ENCODE peak calls at places on chromosome X, in four cellular contexts. One of them, this sample, is unnamed.

GRCh38 chrX:110448459-110448858 is 89.8 kb downstream of the RTL9 start:
- DNase-seq in tibial nerve: no peak
- DNase-seq in AG04450: no peak
- DNase-seq in hepatocyte: no peak
- DNase-seq in this sample: no peak

GRCh38 chrX:2325076-2325784 is 175.5 kb downstream of the DHRSX start:
- DNase-seq in tibial nerve: peak; percentile 38
- DNase-seq in AG04450: peak; percentile 18
- DNase-seq in hepatocyte: no peak
- DNase-seq in this sample: peak; percentile 78

GRCh38 chrX:25976683-25977310 is 161.3 kb upstream of the MAGEB18 start:
- DNase-seq in tibial nerve: no peak
- DNase-seq in AG04450: no peak
- DNase-seq in hepatocyte: no peak
- DNase-seq in this sample: no peak

GRCh38 chrX:56000169-56000568 is 232.0 kb upstream of the KLF8 start:
- DNase-seq in tibial nerve: no peak
- DNase-seq in AG04450: no peak
- DNase-seq in hepatocyte: no peak
- DNase-seq in this sample: no peak

GRCh38 chrX:91435465-91435864 is 826 bp downstream of the PABPC5 start:
- DNase-seq in tibial nerve: no peak
- DNase-seq in AG04450: no peak
- DNase-seq in hepatocyte: peak; percentile 6
- DNase-seq in this sample: no peak

GRCh38 chrX:68686684-68687045 is 39.2 kb downstream of the STARD8 start:
- DNase-seq in tibial nerve: peak; percentile 20
- DNase-seq in AG04450: no peak
- DNase-seq in hepatocyte: peak; percentile 37
- DNase-seq in this sample: no peak

GRCh38 chrX:84123585-84123984 is 64.4 kb downstream of the RPS6KA6 start:
- DNase-seq in tibial nerve: no peak
- DNase-seq in AG04450: no peak
- DNase-seq in hepatocyte: no peak
- DNase-seq in this sample: no peak

GRCh38 chrX:150348365-150348764 is 14.8 kb upstream of the MAMLD1 start:
- DNase-seq in tibial nerve: no peak
- DNase-seq in AG04450: no peak
- DNase-seq in hepatocyte: peak; percentile 51
- DNase-seq in this sample: no peak

GRCh38 chrX:104565791-104566687 is at the start of gene IL1RAPL2:
- DNase-seq in tibial nerve: no peak
- DNase-seq in AG04450: no peak
- DNase-seq in hepatocyte: peak; percentile 66
- DNase-seq in this sample: peak; percentile 14

GRCh38 chrX:135892781-135893180 is 463 bp downstream of the CT45A10 start:
- DNase-seq in tibial nerve: no peak
- DNase-seq in AG04450: no peak
- DNase-seq in hepatocyte: no peak
- DNase-seq in this sample: no peak

GRCh38 chrX:135890087-135890585 is 3.1 kb downstream of the CT45A10 start:
- DNase-seq in tibial nerve: no peak
- DNase-seq in AG04450: no peak
- DNase-seq in hepatocyte: no peak
- DNase-seq in this sample: no peak

GRCh38 chrX:135893294-135893817 is at the start of the genes CT45A10 and SAGE1:
- DNase-seq in tibial nerve: no peak
- DNase-seq in AG04450: no peak
- DNase-seq in hepatocyte: no peak
- DNase-seq in this sample: no peak
- H3K27ac ChIP-seq in tibial nerve: no peak within 1 kb of the TSS
- H3K27ac ChIP-seq in AG04450: no peak within 1 kb of the TSS
- H3K27ac ChIP-seq in hepatocyte: no peak within 1 kb of the TSS
- H3K27ac ChIP-seq in this sample: no peak within 1 kb of the TSS

GRCh38 chrX:36684053-36684452 is 324.1 kb upstream of the FAM47C start:
- DNase-seq in tibial nerve: no peak
- DNase-seq in AG04450: no peak
- DNase-seq in hepatocyte: no peak
- DNase-seq in this sample: no peak
- TF ChIP-seq CTCF in tibial nerve: no peak
- TF ChIP-seq CTCF in AG04450: no peak
- TF ChIP-seq CTCF in hepatocyte: no peak
- TF ChIP-seq CTCF in this sample: no peak

GRCh38 chrX:19987856-19988255 is 3.0 kb downstream of the BCLAF3 start:
- DNase-seq in tibial nerve: no peak
- DNase-seq in AG04450: no peak
- DNase-seq in hepatocyte: no peak
- DNase-seq in this sample: no peak
- H3K27ac ChIP-seq in tibial nerve: no peak overlapping the region
- H3K27ac ChIP-seq in AG04450: no peak overlapping the region
- H3K27ac ChIP-seq in hepatocyte: no peak overlapping the region
- H3K27ac ChIP-seq in this sample: no peak overlapping the region

GRCh38 chrX:63470506-63470905 is 119.4 kb upstream of the SPIN4 start:
- DNase-seq in tibial nerve: no peak
- DNase-seq in AG04450: no peak
- DNase-seq in hepatocyte: no peak
- DNase-seq in this sample: no peak

GRCh38 chrX:63471004-63471403 is 119.9 kb upstream of the SPIN4 start:
- DNase-seq in tibial nerve: no peak
- DNase-seq in AG04450: no peak
- DNase-seq in hepatocyte: no peak
- DNase-seq in this sample: no peak

DNA sequence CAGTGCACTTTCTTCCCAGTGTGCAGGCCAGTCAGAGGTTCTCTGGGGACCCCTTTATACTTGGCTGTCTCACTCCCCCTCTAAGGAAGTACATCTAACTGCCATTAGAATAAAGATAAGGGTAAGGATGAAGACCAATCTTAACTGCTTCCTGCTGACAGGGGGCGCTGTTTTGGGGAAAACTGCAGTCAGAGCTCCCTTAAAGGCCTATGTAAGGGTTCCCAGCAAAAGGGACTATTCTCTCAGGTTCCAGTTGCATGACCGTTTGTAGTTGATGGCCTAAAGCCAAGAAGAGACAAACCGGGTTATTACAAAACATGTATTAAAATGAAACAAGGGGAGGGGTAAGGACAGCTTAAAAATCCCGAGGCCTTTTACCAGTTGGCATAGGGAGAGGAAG is 115.6 kb upstream of the SPIN4 start:
- DNase-seq in tibial nerve: no peak
- DNase-seq in AG04450: no peak
- DNase-seq in hepatocyte: no peak
- DNase-seq in this sample: no peak
- TF ChIP-seq CTCF in tibial nerve: no peak
- TF ChIP-seq CTCF in AG04450: no peak
- TF ChIP-seq CTCF in hepatocyte: no peak
- TF ChIP-seq CTCF in this sample: no peak

GRCh38 chrX:18353931-18354368 is 538 bp downstream of the SCML2 start:
- DNase-seq in tibial nerve: no peak
- DNase-seq in AG04450: no peak
- DNase-seq in hepatocyte: peak; percentile 38
- DNase-seq in this sample: peak; percentile 8
- H3K27ac ChIP-seq in tibial nerve: no peak overlapping the region
- H3K27ac ChIP-seq in AG04450: no peak overlapping the region
- H3K27ac ChIP-seq in hepatocyte: peak overlapping the region; percentile 74
- H3K27ac ChIP-seq in this sample: peak overlapping the region; percentile 36

GRCh38 chrX:12497832-12498591 is 293.2 kb upstream of the PRPS2 start:
- DNase-seq in tibial nerve: no peak
- DNase-seq in AG04450: no peak
- DNase-seq in hepatocyte: peak; percentile 19
- DNase-seq in this sample: no peak
- TF ChIP-seq CTCF in tibial nerve: no peak
- TF ChIP-seq CTCF in AG04450: no peak
- TF ChIP-seq CTCF in hepatocyte: peak; percentile 20
- TF ChIP-seq CTCF in this sample: no peak